ENCODE peak calls at places on chromosomes 7 and 10, in six cellular contexts. U is astrocyte of the spinal cord, L is A549, S is brain microvascular endothelial cell, J is AG04449, X is heart right ventricle. V is an unnamed sample.

GRCh38 chr7:67644149-67644548 is 647.5 kb downstream of the TYW1 start:
- DNase-seq in X (no peak), J (no peak), U (no peak), S (no peak), L (no peak), V (no peak)

GRCh38 chr7:159093351-159093971 is 51.2 kb downstream of the VIPR2 start:
- DNase-seq in U (no peak), S (no peak), J (no peak), L (no peak), X (no peak), V (no peak)

GRCh38 chr7:20279979-20280378 is 50.7 kb upstream of the ITGB8 start:
- DNase-seq in J (no peak), U (no peak), L (no peak), X (no peak), S (no peak), V (no peak)

GRCh38 chr10:116029826-116030225 is 243.2 kb downstream of the GFRA1 start:
- DNase-seq in U (no peak), L (no peak), X (no peak), S (no peak), J (no peak), V (no peak)

GRCh38 chr7:130733866-130734524 is at the start of gene KLF14:
- DNase-seq in X (peak; percentile 15), L (no peak), U (peak; percentile 17), S (no peak), J (no peak), V (no peak)

GRCh38 chr7:105278973-105279687 is 109.6 kb downstream of the SRPK2 start:
- DNase-seq in X (no peak), S (no peak), J (no peak), U (no peak), L (no peak), V (no peak)

GRCh38 chr7:133401225-133401624 is 148.3 kb downstream of the EXOC4 start:
- DNase-seq in L (no peak), U (peak; percentile 9), X (no peak), J (peak; percentile 10), S (no peak), V (no peak)

GRCh38 chr7:14902589-14902963 is at the start of gene DGKB:
- DNase-seq in J (no peak), U (peak; percentile 53), X (peak; percentile 19), S (peak; percentile 45), L (no peak), V (peak; percentile 24)

GRCh38 chr10:45466784-45467183 is 92.8 kb downstream of the ALOX5 start:
- DNase-seq in U (no peak), X (no peak), L (no peak), S (no peak), J (no peak), V (no peak)

GRCh38 chr7:1638113-1638726 is 31.9 kb upstream of the ELFN1 start:
- DNase-seq in X (no peak), L (no peak), U (no peak), J (no peak), S (no peak), V (no peak)

GRCh38 chr10:95841711-95842498 is 65.9 kb upstream of the CC2D2B start:
- DNase-seq in U (peak; percentile 79), S (peak; percentile 74), L (peak; percentile 56), X (no peak), J (peak; percentile 9), V (peak; percentile 19)

GRCh38 chr7:91397099-91397498 is 132.9 kb downstream of the FZD1 start:
- DNase-seq in S (no peak), X (no peak), L (no peak), J (no peak), U (no peak), V (no peak)

GRCh38 chr7:90720970-90721768 is 125.0 kb downstream of the CDK14 start:
- DNase-seq in J (no peak), S (peak; percentile 63), U (peak; percentile 79), L (no peak), X (no peak), V (peak; percentile 79)

GRCh38 chr10:8138471-8138870 is 84.0 kb downstream of the GATA3 start:
- DNase-seq in X (no peak), S (no peak), L (no peak), U (peak; percentile 66), J (no peak), V (no peak)

GRCh38 chr7:3575753-3576531 is 274.9 kb downstream of the SDK1 start:
- DNase-seq in L (no peak), X (no peak), J (no peak), S (no peak), U (no peak), V (no peak)

GRCh38 chr7:23074443-23075244 is 30.9 kb upstream of the KLHL7 start:
- DNase-seq in U (peak; percentile 45), J (no peak), X (no peak), L (no peak), S (no peak), V (no peak)

GRCh38 chr7:139457153-139457946 is 26.1 kb downstream of the KLRG2 start:
- DNase-seq in X (no peak), J (no peak), S (no peak), U (no peak), L (peak; percentile 14), V (no peak)

GRCh38 chr10:22325272-22325947 is 4.5 kb downstream of the BMI1 start:
- DNase-seq in X (peak; percentile 77), U (peak; percentile 56), L (peak; percentile 57), S (no peak), J (no peak), V (no peak)

GRCh38 chr10:4109469-4109868 is 324.5 kb upstream of the KLF6 start:
- DNase-seq in X (no peak), J (peak; percentile 31), S (no peak), L (no peak), U (peak; percentile 45), V (peak; percentile 53)

GRCh38 chr10:112810651-112811215 is 139.3 kb upstream of the TCF7L2 start:
- DNase-seq in S (no peak), L (no peak), U (no peak), J (no peak), X (no peak), V (no peak)

GRCh38 chr10:112813866-112814596 is 136.0 kb upstream of the TCF7L2 start:
- DNase-seq in X (no peak), L (no peak), S (no peak), U (no peak), J (no peak), V (no peak)

GRCh38 chr10:112815238-112816032 is 134.6 kb upstream of the TCF7L2 start:
- DNase-seq in U (peak; percentile 60), J (no peak), X (no peak), S (peak; percentile 67), L (peak; percentile 13), V (peak; percentile 44)

GRCh38 chr10:112812571-112812970 is 137.5 kb upstream of the TCF7L2 start:
- DNase-seq in X (no peak), S (no peak), J (no peak), L (no peak), U (no peak), V (no peak)

DNA sequence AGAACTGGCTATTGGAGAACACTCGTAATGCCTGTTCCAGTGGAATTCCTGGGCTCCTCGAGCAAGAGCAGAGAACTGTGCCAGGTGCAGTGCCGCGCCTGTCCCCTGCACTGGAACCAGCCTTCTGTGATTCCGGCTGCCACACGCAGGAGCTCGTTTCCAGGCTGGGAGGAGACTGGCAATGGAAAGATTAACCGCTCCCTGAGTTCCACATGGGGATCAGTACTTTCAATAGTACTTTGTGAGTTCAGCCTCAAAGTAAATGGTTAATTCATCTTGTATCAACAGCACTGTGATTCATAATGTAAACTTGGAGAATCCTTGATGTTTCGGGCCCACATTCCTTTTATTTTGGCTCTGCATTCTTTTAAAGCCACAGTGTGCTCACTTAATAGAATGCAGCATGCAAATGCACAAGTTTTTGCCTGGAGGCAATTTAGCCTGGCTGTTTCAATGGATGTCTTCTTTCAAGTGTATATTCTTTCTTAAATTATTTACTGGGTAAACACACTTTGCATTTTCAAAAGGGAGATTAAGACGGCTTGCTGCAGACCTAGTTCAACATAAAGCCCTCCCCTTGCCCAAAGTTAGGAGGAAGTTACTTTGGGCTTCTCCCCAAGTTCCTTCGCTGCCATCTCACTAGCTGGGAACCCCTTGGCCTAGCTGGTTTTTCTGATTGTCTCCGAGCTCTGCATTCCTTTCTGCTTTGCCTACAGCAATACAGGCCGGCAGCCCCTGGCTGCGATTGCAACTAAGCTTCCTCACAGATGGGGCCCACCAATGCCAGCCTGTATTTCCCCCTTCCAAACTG is 138.1 kb upstream of the TCF7L2 start:
- DNase-seq in X (no peak), L (peak; percentile 96), J (peak; percentile 86), S (peak; percentile 89), U (peak; percentile 94), V (peak; percentile 78)
- H3K4me3 ChIP-seq in X (no peak overlapping the region), L (peak overlapping the region; percentile 7), J (peak overlapping the region; percentile 48), S (peak overlapping the region; percentile 43), U (peak overlapping the region; percentile 17), V (peak overlapping the region; percentile 23)

DNA sequence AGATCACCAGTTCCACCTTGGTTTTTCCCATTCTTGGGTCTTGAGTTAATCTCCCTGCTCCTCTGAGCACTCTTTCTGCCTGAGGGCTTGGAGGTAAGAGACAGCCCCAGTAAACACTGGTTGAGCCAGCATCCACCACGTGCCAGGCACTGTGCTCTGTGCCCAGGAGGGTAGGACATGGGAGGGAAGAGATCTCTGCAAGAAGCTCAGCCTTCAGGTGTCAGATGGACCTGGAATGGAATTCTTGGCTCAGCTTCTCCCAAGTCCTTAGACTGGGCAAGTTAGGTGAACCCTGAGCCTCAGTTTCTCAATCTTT is 2.5 kb downstream of the ZYX start:
- DNase-seq in U (no peak), L (no peak), X (no peak), J (no peak), S (no peak), V (no peak)
- H3K4me3 ChIP-seq in U (peak overlapping the region; percentile 95), L (no peak overlapping the region), X (peak overlapping the region; percentile 95), J (peak overlapping the region; percentile 91), S (peak overlapping the region; percentile 93), V (peak overlapping the region; percentile 93)

DNA sequence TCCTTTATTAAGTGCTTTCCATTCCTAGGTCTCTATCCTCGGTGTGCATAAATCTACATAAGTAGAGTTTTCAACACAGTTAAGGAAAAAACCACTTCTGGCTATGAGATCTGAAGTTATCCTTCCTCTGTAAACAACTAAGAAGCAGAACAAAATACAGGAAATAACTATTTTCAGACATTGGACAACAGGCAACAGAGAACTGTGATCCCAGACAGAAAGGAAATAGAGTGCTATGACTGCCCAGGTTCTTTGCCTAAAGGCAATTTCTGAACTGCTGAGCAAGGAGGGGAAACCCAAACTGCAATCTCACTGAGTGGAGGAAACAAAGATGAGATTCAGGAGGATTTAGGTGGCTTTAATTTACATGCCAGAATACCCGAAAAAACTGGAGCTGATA is 285.4 kb downstream of the SNX13 start:
- DNase-seq in X (no peak), L (no peak), S (no peak), U (no peak), J (no peak), V (no peak)
- H3K4me3 ChIP-seq in X (no peak overlapping the region), L (no peak overlapping the region), S (no peak overlapping the region), U (no peak overlapping the region), J (no peak overlapping the region), V (no peak overlapping the region)

GRCh38 chr7:74083928-74084721 is 521 bp downstream of the LIMK1 start:
- DNase-seq in L (peak; percentile 58), U (peak; percentile 44), X (no peak), S (no peak), J (no peak), V (no peak)

GRCh38 chr7:74082770-74083116 is 861 bp upstream of the LIMK1 start:
- DNase-seq in X (no peak), U (no peak), L (no peak), S (no peak), J (no peak), V (no peak)

GRCh38 chr7:74087791-74088453 is 4.3 kb downstream of the LIMK1 start:
- DNase-seq in S (no peak), U (no peak), J (no peak), X (no peak), L (no peak), V (no peak)

GRCh38 chr7:74083117-74083876 is at the start of gene LIMK1:
- DNase-seq in S (peak; percentile 47), U (peak; percentile 82), J (no peak), X (peak; percentile 87), L (peak; percentile 75), V (no peak)

GRCh38 chr7:74084722-74085578 is 1.3 kb downstream of the LIMK1 start:
- DNase-seq in L (no peak), J (no peak), S (no peak), U (no peak), X (no peak), V (no peak)
- H3K4me3 ChIP-seq in L (peak overlapping the region; percentile 85), J (peak overlapping the region; percentile 64), S (peak overlapping the region; percentile 70), U (peak overlapping the region; percentile 73), X (peak overlapping the region; percentile 73), V (peak overlapping the region; percentile 74)